ENCODE peak calls at places on chromosomes 5 and 9, in four cellular contexts. One of them, this sample, is unnamed.
A peak's percentile ranks its signal among the peaks of the same experiment; 100 is the strongest.

GRCh38 chr5:172102251-172102870 is 85.7 kb downstream of the STK10 start:
- DNase-seq in tibial nerve: no peak
- DNase-seq in IMR-90: no peak
- DNase-seq in transverse colon: no peak
- DNase-seq in this sample: no peak

GRCh38 chr5:173563246-173563645 is 53.2 kb downstream of the BOD1 start:
- DNase-seq in IMR-90: peak; percentile 15
- DNase-seq in transverse colon: no peak
- DNase-seq in tibial nerve: no peak
- DNase-seq in this sample: no peak

GRCh38 chr9:4425358-4426045 is 64.8 kb upstream of the SLC1A1 start:
- DNase-seq in transverse colon: no peak
- DNase-seq in IMR-90: no peak
- DNase-seq in tibial nerve: no peak
- DNase-seq in this sample: no peak

GRCh38 chr5:685262-686171 is 7.6 kb downstream of the TPPP start:
- DNase-seq in tibial nerve: no peak
- DNase-seq in IMR-90: no peak
- DNase-seq in transverse colon: no peak
- DNase-seq in this sample: peak; percentile 22

GRCh38 chr5:112886975-112887374 is 25.9 kb downstream of the SRP19 start:
- DNase-seq in IMR-90: no peak
- DNase-seq in tibial nerve: no peak
- DNase-seq in transverse colon: no peak
- DNase-seq in this sample: no peak

GRCh38 chr5:118921946-118922345 is 66.4 kb downstream of the DTWD2 start:
- DNase-seq in tibial nerve: no peak
- DNase-seq in IMR-90: peak; percentile 18
- DNase-seq in transverse colon: no peak
- DNase-seq in this sample: no peak

GRCh38 chr5:155799308-155799707 is 527.7 kb upstream of the SGCD start:
- DNase-seq in tibial nerve: no peak
- DNase-seq in IMR-90: no peak
- DNase-seq in transverse colon: no peak
- DNase-seq in this sample: no peak

GRCh38 chr5:7488734-7489133 is 92.8 kb downstream of the ADCY2 start:
- DNase-seq in transverse colon: no peak
- DNase-seq in IMR-90: no peak
- DNase-seq in tibial nerve: no peak
- DNase-seq in this sample: no peak

GRCh38 chr5:154444559-154445421 is 1.0 kb upstream of the SAP30L start:
- DNase-seq in IMR-90: no peak
- DNase-seq in tibial nerve: peak; percentile 17
- DNase-seq in transverse colon: peak; percentile 22
- DNase-seq in this sample: no peak

GRCh38 chr5:96934695-96935555 is 955 bp upstream of the LNPEP start:
- DNase-seq in transverse colon: peak; percentile 95
- DNase-seq in IMR-90: peak; percentile 92
- DNase-seq in tibial nerve: peak; percentile 85
- DNase-seq in this sample: peak; percentile 95

GRCh38 chr5:126044111-126044668 is 379.0 kb upstream of the GRAMD2B start:
- DNase-seq in IMR-90: peak; percentile 37
- DNase-seq in transverse colon: no peak
- DNase-seq in tibial nerve: no peak
- DNase-seq in this sample: no peak

GRCh38 chr9:119365291-119366027 is 3.8 kb downstream of the BRINP1 start:
- DNase-seq in transverse colon: no peak
- DNase-seq in tibial nerve: no peak
- DNase-seq in IMR-90: no peak
- DNase-seq in this sample: no peak

GRCh38 chr5:176675676-176676360 is 28.5 kb downstream of the TSPAN17 start:
- DNase-seq in tibial nerve: no peak
- DNase-seq in IMR-90: no peak
- DNase-seq in transverse colon: no peak
- DNase-seq in this sample: no peak

GRCh38 chr9:94175669-94176068 is 83.4 kb upstream of the ZNF169 start:
- DNase-seq in IMR-90: peak; percentile 26
- DNase-seq in transverse colon: no peak
- DNase-seq in tibial nerve: no peak
- DNase-seq in this sample: no peak

GRCh38 chr9:134332266-134332665 is 6.0 kb downstream of the RXRA start:
- DNase-seq in transverse colon: no peak
- DNase-seq in IMR-90: no peak
- DNase-seq in tibial nerve: no peak
- DNase-seq in this sample: no peak

GRCh38 chr9:73137914-73138313 is 13.8 kb upstream of the ANXA1 start:
- DNase-seq in IMR-90: no peak
- DNase-seq in tibial nerve: no peak
- DNase-seq in transverse colon: no peak
- DNase-seq in this sample: no peak

GRCh38 chr5:135129307-135129706 is 95.3 kb upstream of the PITX1 start:
- DNase-seq in tibial nerve: no peak
- DNase-seq in IMR-90: no peak
- DNase-seq in transverse colon: no peak
- DNase-seq in this sample: no peak

GRCh38 chr5:169367861-169368260 is 66.9 kb upstream of the SLIT3 start:
- DNase-seq in IMR-90: no peak
- DNase-seq in tibial nerve: no peak
- DNase-seq in transverse colon: no peak
- DNase-seq in this sample: no peak

GRCh38 chr9:120558454-120558853 is 21.5 kb downstream of the CDK5RAP2 start:
- DNase-seq in IMR-90: no peak
- DNase-seq in tibial nerve: no peak
- DNase-seq in transverse colon: no peak
- DNase-seq in this sample: no peak

GRCh38 chr5:53362521-53362941 is 117.9 kb upstream of the FST start:
- DNase-seq in transverse colon: no peak
- DNase-seq in IMR-90: peak; percentile 97
- DNase-seq in tibial nerve: no peak
- DNase-seq in this sample: no peak

GRCh38 chr5:7012057-7012456 is 298.8 kb downstream of the TENT4A start:
- DNase-seq in IMR-90: no peak
- DNase-seq in transverse colon: no peak
- DNase-seq in tibial nerve: no peak
- DNase-seq in this sample: no peak

GRCh38 chr9:128921881-128922763 is 1.3 kb downstream of the PHYHD1 start:
- DNase-seq in IMR-90: peak; percentile 50
- DNase-seq in transverse colon: peak; percentile 25
- DNase-seq in tibial nerve: peak; percentile 39
- DNase-seq in this sample: peak; percentile 55

GRCh38 chr9:95518026-95518425 is 1.3 kb upstream of the PTCH1 start:
- DNase-seq in tibial nerve: no peak
- DNase-seq in IMR-90: no peak
- DNase-seq in transverse colon: no peak
- DNase-seq in this sample: no peak

GRCh38 chr9:17531642-17532254 is 47.1 kb upstream of the SH3GL2 start:
- DNase-seq in tibial nerve: peak; percentile 61
- DNase-seq in IMR-90: peak; percentile 60
- DNase-seq in transverse colon: peak; percentile 25
- DNase-seq in this sample: peak; percentile 61

GRCh38 chr5:178590141-178590923 is at the start of gene COL23A1:
- DNase-seq in IMR-90: peak; percentile 43
- DNase-seq in transverse colon: peak; percentile 22
- DNase-seq in tibial nerve: peak; percentile 54
- DNase-seq in this sample: peak; percentile 28

GRCh38 chr9:83166369-83166768 is 103.4 kb upstream of the RASEF start:
- DNase-seq in tibial nerve: no peak
- DNase-seq in IMR-90: no peak
- DNase-seq in transverse colon: peak; percentile 55
- DNase-seq in this sample: peak; percentile 78

GRCh38 chr9:128370367-128370751 is 815 bp upstream of the URM1 start:
- DNase-seq in transverse colon: no peak
- DNase-seq in IMR-90: no peak
- DNase-seq in tibial nerve: no peak
- DNase-seq in this sample: no peak

GRCh38 chr9:96139592-96140251 is 162.3 kb downstream of the HSD17B3 start:
- DNase-seq in tibial nerve: peak; percentile 85
- DNase-seq in transverse colon: peak; percentile 46
- DNase-seq in IMR-90: peak; percentile 95
- DNase-seq in this sample: peak; percentile 68

GRCh38 chr9:89359018-89359417 is 40.7 kb downstream of the SECISBP2 start:
- DNase-seq in tibial nerve: no peak
- DNase-seq in transverse colon: no peak
- DNase-seq in IMR-90: no peak
- DNase-seq in this sample: no peak

GRCh38 chr5:143791848-143792701 is 19.9 kb upstream of the HMHB1 start:
- DNase-seq in IMR-90: no peak
- DNase-seq in transverse colon: no peak
- DNase-seq in tibial nerve: peak; percentile 16
- DNase-seq in this sample: no peak

GRCh38 chr9:81868145-81868544 is 60.1 kb upstream of the SPATA31D4 start:
- DNase-seq in IMR-90: no peak
- DNase-seq in transverse colon: no peak
- DNase-seq in tibial nerve: no peak
- DNase-seq in this sample: no peak

GRCh38 chr5:170333161-170333909 is 35.8 kb upstream of the LCP2 start:
- DNase-seq in IMR-90: no peak
- DNase-seq in tibial nerve: no peak
- DNase-seq in transverse colon: peak; percentile 43
- DNase-seq in this sample: peak; percentile 33

GRCh38 chr5:122259995-122260394 is 52.0 kb upstream of the SNCAIP start:
- DNase-seq in transverse colon: no peak
- DNase-seq in tibial nerve: no peak
- DNase-seq in IMR-90: peak; percentile 95
- DNase-seq in this sample: no peak

GRCh38 chr5:138974227-138975063 is 99.3 kb upstream of the LRRTM2 start:
- DNase-seq in tibial nerve: peak; percentile 27
- DNase-seq in transverse colon: no peak
- DNase-seq in IMR-90: peak; percentile 13
- DNase-seq in this sample: peak; percentile 80

GRCh38 chr9:20397348-20397747 is 225.0 kb downstream of the MLLT3 start:
- DNase-seq in transverse colon: no peak
- DNase-seq in IMR-90: no peak
- DNase-seq in tibial nerve: no peak
- DNase-seq in this sample: no peak

GRCh38 chr5:125367702-125368101 is 621.3 kb upstream of the ZNF608 start:
- DNase-seq in tibial nerve: no peak
- DNase-seq in transverse colon: no peak
- DNase-seq in IMR-90: no peak
- DNase-seq in this sample: no peak

GRCh38 chr9:98971168-98971914 is 27.6 kb downstream of the COL15A1 start:
- DNase-seq in tibial nerve: peak; percentile 36
- DNase-seq in transverse colon: no peak
- DNase-seq in IMR-90: peak; percentile 91
- DNase-seq in this sample: no peak

GRCh38 chr5:111229126-111229525 is 4.9 kb downstream of the CAMK4 start:
- DNase-seq in IMR-90: no peak
- DNase-seq in transverse colon: no peak
- DNase-seq in tibial nerve: no peak
- DNase-seq in this sample: no peak

GRCh38 chr9:131188986-131189385 is 63.6 kb downstream of the NUP214 start:
- DNase-seq in IMR-90: no peak
- DNase-seq in tibial nerve: no peak
- DNase-seq in transverse colon: no peak
- DNase-seq in this sample: no peak
- H3K27ac ChIP-seq in IMR-90: no peak overlapping the region
- H3K27ac ChIP-seq in tibial nerve: no peak overlapping the region
- H3K27ac ChIP-seq in transverse colon: no peak overlapping the region
- H3K27ac ChIP-seq in this sample: no peak overlapping the region

DNA sequence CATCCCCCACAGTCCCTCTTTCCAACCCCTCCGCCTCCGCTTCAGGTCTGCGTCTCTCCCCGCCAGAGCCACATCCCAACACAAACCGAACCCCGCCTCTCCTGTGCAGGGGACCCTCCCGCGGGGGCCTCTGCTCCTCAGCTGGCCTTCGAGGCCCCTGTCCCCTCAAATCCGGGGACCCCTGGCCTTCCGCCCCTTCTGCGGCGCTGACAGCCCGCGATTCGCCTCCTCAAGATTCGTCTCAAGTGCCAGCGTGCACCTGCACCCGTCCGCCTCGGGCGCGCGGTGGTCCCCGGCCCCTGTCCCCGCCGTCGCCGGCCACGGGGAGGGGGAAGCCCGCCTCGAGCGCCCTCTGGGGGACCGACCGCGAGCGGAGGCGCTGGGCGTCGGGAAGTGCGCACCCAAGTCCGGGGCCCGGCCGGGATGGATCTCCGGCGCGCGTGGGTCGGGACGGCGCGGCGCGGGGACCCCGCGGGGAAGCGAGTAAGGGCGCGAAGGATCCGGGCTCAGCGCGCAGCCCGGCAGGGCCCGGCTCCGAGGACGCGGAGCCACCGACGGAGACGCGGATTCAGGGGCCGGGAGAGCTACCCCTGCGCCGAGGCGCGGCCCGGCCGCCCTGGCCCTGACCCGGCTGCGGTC is 623 bp downstream of the FLT4 start:
- DNase-seq in transverse colon: no peak
- DNase-seq in IMR-90: no peak
- DNase-seq in tibial nerve: no peak
- DNase-seq in this sample: no peak
- TF ChIP-seq POLR2A in transverse colon: no peak
- TF ChIP-seq POLR2A in IMR-90: no peak
- TF ChIP-seq POLR2A in tibial nerve: no peak
- TF ChIP-seq POLR2A in this sample: no peak

GRCh38 chr5:1726956-1727355 is 72.7 kb downstream of the MRPL36 start:
- DNase-seq in tibial nerve: no peak
- DNase-seq in transverse colon: no peak
- DNase-seq in IMR-90: no peak
- DNase-seq in this sample: peak; percentile 23

GRCh38 chr5:1727571-1727970 is 72.1 kb downstream of the MRPL36 start:
- DNase-seq in tibial nerve: no peak
- DNase-seq in transverse colon: no peak
- DNase-seq in IMR-90: no peak
- DNase-seq in this sample: peak; percentile 21

GRCh38 chr5:1725641-1726468 is 73.8 kb downstream of the MRPL36 start:
- DNase-seq in tibial nerve: no peak
- DNase-seq in IMR-90: no peak
- DNase-seq in transverse colon: no peak
- DNase-seq in this sample: peak; percentile 22

GRCh38 chr5:1724822-1725602 is 74.6 kb downstream of the MRPL36 start:
- DNase-seq in tibial nerve: no peak
- DNase-seq in transverse colon: no peak
- DNase-seq in IMR-90: no peak
- DNase-seq in this sample: peak; percentile 13

GRCh38 chr5:1726469-1726865 is 73.2 kb downstream of the MRPL36 start:
- DNase-seq in IMR-90: no peak
- DNase-seq in transverse colon: no peak
- DNase-seq in tibial nerve: no peak
- DNase-seq in this sample: peak; percentile 20
- H3K27me3 ChIP-seq in IMR-90: peaks cover 5% of the 10 kb centered on the region
- H3K27me3 ChIP-seq in transverse colon: peaks cover 5% of the 10 kb centered on the region
- H3K27me3 ChIP-seq in tibial nerve: no peaks in the 10 kb centered on the region
- H3K27me3 ChIP-seq in this sample: peaks cover 9% of the 10 kb centered on the region

GRCh38 chr9:109735796-109736195 is 44.2 kb upstream of the PALM2AKAP2 start:
- DNase-seq in tibial nerve: no peak
- DNase-seq in IMR-90: no peak
- DNase-seq in transverse colon: no peak
- DNase-seq in this sample: no peak
- H3K27ac ChIP-seq in tibial nerve: no peak overlapping the region
- H3K27ac ChIP-seq in IMR-90: no peak overlapping the region
- H3K27ac ChIP-seq in transverse colon: no peak overlapping the region
- H3K27ac ChIP-seq in this sample: no peak overlapping the region